ENCODE peak calls at places on chromosomes 16 and 17, in six cellular contexts. F is IMR-90, R is neuronal stem cell, X is H9, C is mesenchymal stem cell, J is H1. Z is an unnamed sample.

GRCh38 chr16:51888534-51888933 is 658.4 kb downstream of the TOX3 start:
- DNase-seq in F (peak), R (no peak), X (no peak), C (peak), J (no peak), Z (no peak)

GRCh38 chr16:12582696-12583095 is 221.0 kb downstream of the CPPED1 start:
- DNase-seq in F (no peak), R (no peak), X (no peak), C (no peak), J (no peak), Z (no peak)

GRCh38 chr17:57142925-57143324 is 57.9 kb downstream of the AKAP1 start:
- DNase-seq in F (no peak), R (no peak), X (no peak), C (peak), J (no peak), Z (no peak)

GRCh38 chr17:17044846-17045561 is 2.7 kb downstream of the MPRIP start:
- DNase-seq in F (peak), R (no peak), X (peak), C (peak), J (no peak), Z (peak)

GRCh38 chr16:53445534-53445933 is 11.3 kb downstream of the RBL2 start:
- DNase-seq in F (no peak), R (no peak), X (no peak), C (no peak), J (no peak), Z (no peak)

GRCh38 chr17:19978206-19978802 is 676 bp upstream of the AKAP10 start:
- DNase-seq in F (no peak), R (no peak), X (peak), C (peak), J (no peak), Z (peak)

GRCh38 chr16:86809458-86809955 is 231.2 kb downstream of the FOXL1 start:
- DNase-seq in F (peak), R (no peak), X (no peak), C (no peak), J (no peak), Z (no peak)

GRCh38 chr17:28282596-28282995 is 36.4 kb upstream of the TMEM97 start:
- DNase-seq in F (peak), R (no peak), X (no peak), C (peak), J (no peak), Z (peak)

GRCh38 chr16:7086842-7087616 is 245.6 kb upstream of the RBFOX1 start:
- DNase-seq in F (no peak), R (peak), X (peak), C (no peak), J (peak), Z (no peak)

GRCh38 chr17:565506-565905 is 149.1 kb downstream of the VPS53 start:
- DNase-seq in F (no peak), R (no peak), X (peak), C (no peak), J (no peak), Z (peak)

GRCh38 chr17:45784583-45785372 is 658 bp downstream of the CRHR1 start:
- DNase-seq in F (no peak), R (peak), X (peak), C (peak), J (no peak), Z (no peak)

GRCh38 chr16:54928421-54929089 is 2.1 kb upstream of the IRX5 start:
- DNase-seq in F (no peak), R (peak), X (peak), C (peak), J (no peak), Z (peak)

GRCh38 chr17:49787932-49788442 is 494 bp upstream of the KAT7 start:
- DNase-seq in F (no peak), R (no peak), X (peak), C (no peak), J (no peak), Z (no peak)

GRCh38 chr17:77125432-77125901 is 15.3 kb upstream of the SEC14L1 start:
- DNase-seq in F (peak), R (no peak), X (no peak), C (peak), J (no peak), Z (peak)

GRCh38 chr16:86494565-86495356 is 15.6 kb upstream of the FOXF1 start:
- DNase-seq in F (no peak), R (no peak), X (peak), C (peak), J (no peak), Z (no peak)

GRCh38 chr16:51107742-51108141 is 43.3 kb downstream of the SALL1 start:
- DNase-seq in F (no peak), R (no peak), X (no peak), C (no peak), J (no peak), Z (no peak)

GRCh38 chr16:27853651-27854050 is 209.9 kb downstream of the GSG1L start:
- DNase-seq in F (no peak), R (no peak), X (no peak), C (no peak), J (no peak), Z (no peak)

GRCh38 chr16:71428385-71428784 is 13.5 kb downstream of the TLE7 start:
- DNase-seq in F (no peak), R (no peak), X (no peak), C (no peak), J (no peak), Z (no peak)

GRCh38 chr16:51870460-51870859 is 676.5 kb downstream of the TOX3 start:
- DNase-seq in F (no peak), R (no peak), X (no peak), C (no peak), J (no peak), Z (no peak)

GRCh38 chr17:79674506-79675412 is 56.0 kb upstream of the ENPP7 start:
- DNase-seq in F (no peak), R (no peak), X (no peak), C (no peak), J (no peak), Z (no peak)
- H2AFZ ChIP-seq in F (no peak), R (no peak), X (no peak), C (no peak), J (no peak), Z (no peak)

GRCh38 chr17:40443988-40444899 is 994 bp downstream of the IGFBP4 start:
- DNase-seq in F (peak), R (no peak), X (no peak), C (peak), J (no peak), Z (no peak)

GRCh38 chr17:40443196-40443987 is at the start of gene IGFBP4:
- DNase-seq in F (peak), R (peak), X (peak), C (peak), J (no peak), Z (peak)

GRCh38 chr17:40447148-40447644 is 3.9 kb downstream of the IGFBP4 start:
- DNase-seq in F (no peak), R (no peak), X (no peak), C (no peak), J (no peak), Z (no peak)

GRCh38 chr17:40448213-40448638 is 5.0 kb downstream of the IGFBP4 start:
- DNase-seq in F (peak), R (no peak), X (no peak), C (no peak), J (no peak), Z (no peak)

GRCh38 chr17:40445769-40446468 is 2.7 kb downstream of the IGFBP4 start:
- DNase-seq in F (peak), R (no peak), X (no peak), C (peak), J (no peak), Z (no peak)
- H2BK5ac ChIP-seq in F (peak), R (no peak), X (no peak), C (no peak), J (no peak), Z (no peak)

DNA sequence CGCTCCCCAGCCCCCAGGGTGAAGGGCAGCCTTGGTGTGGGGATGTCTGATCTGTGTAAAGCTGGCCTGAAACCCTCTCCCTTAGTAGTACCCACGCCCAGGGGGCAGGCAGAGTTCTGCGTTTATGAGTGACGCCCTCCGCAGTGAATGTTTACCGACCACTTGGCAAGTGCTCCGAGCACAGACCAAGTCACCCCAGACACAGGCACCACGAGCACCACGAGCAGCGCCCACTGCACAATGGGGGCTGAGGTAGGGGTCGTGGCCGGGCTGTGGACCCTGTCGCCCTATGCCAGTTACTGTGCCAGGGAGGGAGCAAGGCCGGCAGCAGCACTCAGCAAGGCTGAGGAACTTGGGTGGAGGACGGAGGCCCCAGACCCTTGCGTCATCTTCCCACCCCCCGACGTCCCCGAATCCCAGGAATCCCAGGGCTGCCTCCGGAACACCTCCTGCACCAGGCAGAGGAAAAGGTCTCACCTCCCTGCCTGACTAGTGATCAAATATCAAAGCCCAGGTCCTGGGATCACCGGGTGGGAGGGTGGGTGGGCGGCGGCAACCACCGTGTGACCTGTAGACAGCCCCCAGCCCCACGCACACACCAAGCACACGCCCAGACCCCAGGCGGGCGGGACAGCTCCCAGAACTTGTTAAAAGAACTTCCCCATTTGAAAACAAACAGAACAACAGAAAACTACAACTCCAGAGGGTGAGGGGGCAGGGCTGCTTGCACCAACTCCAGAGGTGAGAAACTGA is 5.3 kb downstream of the VASN start:
- DNase-seq in F (no peak), R (no peak), X (no peak), C (no peak), J (no peak), Z (no peak)
- H3K4ac ChIP-seq in F (peak), R (no peak), X (no peak), C (no peak), J (peak), Z (peak)

DNA sequence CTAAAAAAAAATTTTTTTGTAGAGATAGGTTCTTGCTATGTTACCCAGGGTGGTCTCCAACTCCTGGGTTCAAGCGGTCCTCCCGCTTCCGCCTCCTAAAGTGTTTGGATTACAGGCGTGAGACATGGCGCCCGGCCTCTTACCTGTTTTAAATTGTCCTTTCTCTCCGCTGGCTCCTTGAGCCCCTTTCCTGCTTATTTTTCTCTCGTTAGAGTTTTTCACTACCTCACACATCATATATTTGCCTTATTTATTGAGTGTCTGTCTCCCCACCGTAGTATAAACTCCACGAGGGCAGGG is 760 bp upstream of the SEC14L5 start:
- DNase-seq in F (no peak), R (no peak), X (no peak), C (no peak), J (no peak), Z (no peak)
- H2AFZ ChIP-seq in F (peak), R (peak), X (no peak), C (peak), J (peak), Z (peak)

GRCh38 chr17:36869856-36870617 is 67.2 kb upstream of the LHX1 start:
- DNase-seq in F (peak), R (no peak), X (peak), C (peak), J (no peak), Z (peak)

GRCh38 chr17:36867716-36868115 is 69.6 kb upstream of the LHX1 start:
- DNase-seq in F (no peak), R (no peak), X (no peak), C (no peak), J (no peak), Z (no peak)

GRCh38 chr17:36864827-36865320 is 72.4 kb upstream of the LHX1 start:
- DNase-seq in F (no peak), R (no peak), X (no peak), C (no peak), J (no peak), Z (no peak)

GRCh38 chr17:36869441-36869840 is 67.8 kb upstream of the LHX1 start:
- DNase-seq in F (no peak), R (no peak), X (no peak), C (no peak), J (no peak), Z (no peak)

DNA sequence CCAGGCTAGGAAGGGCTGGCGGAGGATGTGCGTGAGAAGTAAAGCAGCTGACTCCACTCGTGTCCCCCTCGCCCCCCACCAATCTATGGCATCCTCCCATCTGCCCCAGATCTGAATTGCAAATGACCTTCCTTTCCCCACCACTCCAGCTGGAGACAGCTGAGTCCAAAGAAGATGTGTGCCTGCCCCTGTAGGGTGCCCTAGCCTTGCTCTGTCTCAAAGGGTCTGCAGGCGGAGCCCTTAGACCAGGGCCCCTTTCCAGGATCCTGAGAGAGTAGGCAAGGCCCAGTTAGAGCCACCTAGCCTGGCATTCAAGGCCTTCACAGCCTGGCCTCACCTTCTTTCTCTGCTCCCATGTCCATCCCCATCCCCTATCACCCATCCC is 66.7 kb upstream of the LHX1 start:
- DNase-seq in F (no peak), R (no peak), X (peak), C (no peak), J (no peak), Z (no peak)
- H2BK5ac ChIP-seq in F (no peak), R (no peak), X (no peak), C (no peak), J (peak), Z (no peak)

GRCh38 chr17:33291248-33292183 is 1.6 kb downstream of the ASIC2 start:
- DNase-seq in F (peak), R (peak), X (peak), C (peak), J (peak), Z (peak)
- H3K4ac ChIP-seq in F (peak), R (no peak), X (no peak), C (peak), J (no peak), Z (no peak)

GRCh38 chr16:75483222-75483621 is 12.0 kb downstream of the CHST6 start:
- DNase-seq in F (peak), R (no peak), X (no peak), C (no peak), J (no peak), Z (peak)
- H2AFZ ChIP-seq in F (no peak), R (no peak), X (no peak), C (no peak), J (no peak), Z (no peak)

GRCh38 chr17:7216242-7217112 is 3.2 kb downstream of the DLG4 start:
- DNase-seq in F (no peak), R (no peak), X (no peak), C (no peak), J (no peak), Z (no peak)
- H2BK5ac ChIP-seq in F (peak), R (peak), X (no peak), C (no peak), J (peak), Z (no peak)

Z was measured in trophoblast cell.